ENCODE peak calls at places on chromosomes 2 and 18, in four cellular contexts. O, J, V and M are unnamed samples.

GRCh38 chr18:26765498-26765897 is 100.0 kb downstream of the AQP4 start:
- DNase-seq in O (no peak), J (no peak), V (no peak), M (no peak)

GRCh38 chr2:187873132-187873531 is 318.9 kb upstream of the TFPI start:
- DNase-seq in O (no peak), J (no peak), V (no peak), M (no peak)

GRCh38 chr2:119706196-119706595 is 27.2 kb downstream of the TMEM177 start:
- DNase-seq in O (no peak), J (no peak), V (no peak), M (no peak)

GRCh38 chr2:165637396-165637795 is 156.7 kb downstream of the GALNT3 start:
- DNase-seq in O (no peak), J (no peak), V (peak), M (no peak)

GRCh38 chr18:10689231-10689953 is 163.6 kb downstream of the NAPG start:
- DNase-seq in O (peak), J (no peak), V (peak), M (no peak)

GRCh38 chr2:166764216-166764615 is 124.1 kb upstream of the XIRP2 start:
- DNase-seq in O (no peak), J (no peak), V (no peak), M (no peak)

GRCh38 chr2:176643711-176644110 is 374.5 kb downstream of the MTX2 start:
- DNase-seq in O (peak), J (peak), V (no peak), M (no peak)

GRCh38 chr2:4408311-4408710 is 704.9 kb downstream of the DCDC2C start:
- DNase-seq in O (no peak), J (no peak), V (no peak), M (no peak)

GRCh38 chr2:102480796-102481195 is 7.8 kb downstream of the SLC9A4 start:
- DNase-seq in O (no peak), J (no peak), V (no peak), M (no peak)

GRCh38 chr2:17539596-17539992 is 902 bp upstream of the VSNL1 start:
- DNase-seq in O (peak), J (peak), V (peak), M (peak)

GRCh38 chr18:26057208-26057821 is 33.1 kb downstream of the SS18 start:
- DNase-seq in O (no peak), J (no peak), V (no peak), M (no peak)

GRCh38 chr2:234292205-234292954 is 204.5 kb downstream of the ARL4C start:
- DNase-seq in O (peak), J (no peak), V (no peak), M (peak)

GRCh38 chr2:75952173-75952572 is 241.5 kb upstream of the GCFC2 start:
- DNase-seq in O (no peak), J (no peak), V (no peak), M (no peak)

GRCh38 chr2:11123856-11124759 is 31.2 kb upstream of the SLC66A3 start:
- DNase-seq in O (peak), J (peak), V (peak), M (peak)

GRCh38 chr2:40168032-40168431 is 283.9 kb downstream of the SLC8A1 start:
- DNase-seq in O (peak), J (no peak), V (no peak), M (no peak)

GRCh38 chr2:96407041-96407918 is 71.7 kb downstream of the NCAPH start:
- DNase-seq in O (peak), J (peak), V (peak), M (peak)

GRCh38 chr2:64988420-64989125 is 626 bp upstream of the SLC1A4 start:
- DNase-seq in O (peak), J (peak), V (peak), M (peak)

DNA sequence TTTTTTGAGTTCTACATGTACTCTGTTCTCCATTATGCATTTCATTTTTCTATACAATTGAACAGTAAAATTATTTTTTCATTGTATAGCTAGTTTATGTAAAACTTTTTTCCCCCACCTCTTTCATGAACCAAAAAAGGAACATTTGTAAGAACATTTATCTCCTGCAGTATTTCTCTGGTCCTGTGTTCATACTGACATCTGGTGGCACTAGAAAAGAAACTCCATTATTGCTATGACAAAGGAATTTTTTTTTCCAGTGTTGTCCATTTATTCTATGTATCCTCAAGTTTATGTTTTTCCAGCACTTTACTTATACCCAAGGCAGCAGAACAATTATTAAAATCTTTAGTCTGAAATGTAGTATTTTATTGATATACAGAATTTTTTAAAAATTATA is 27.4 kb upstream of the CHAC2 start:
- DNase-seq in O (peak), J (no peak), V (peak), M (no peak)
- TF ChIP-seq CTCF in O (peak), J (no peak), V (peak), M (no peak)

DNA sequence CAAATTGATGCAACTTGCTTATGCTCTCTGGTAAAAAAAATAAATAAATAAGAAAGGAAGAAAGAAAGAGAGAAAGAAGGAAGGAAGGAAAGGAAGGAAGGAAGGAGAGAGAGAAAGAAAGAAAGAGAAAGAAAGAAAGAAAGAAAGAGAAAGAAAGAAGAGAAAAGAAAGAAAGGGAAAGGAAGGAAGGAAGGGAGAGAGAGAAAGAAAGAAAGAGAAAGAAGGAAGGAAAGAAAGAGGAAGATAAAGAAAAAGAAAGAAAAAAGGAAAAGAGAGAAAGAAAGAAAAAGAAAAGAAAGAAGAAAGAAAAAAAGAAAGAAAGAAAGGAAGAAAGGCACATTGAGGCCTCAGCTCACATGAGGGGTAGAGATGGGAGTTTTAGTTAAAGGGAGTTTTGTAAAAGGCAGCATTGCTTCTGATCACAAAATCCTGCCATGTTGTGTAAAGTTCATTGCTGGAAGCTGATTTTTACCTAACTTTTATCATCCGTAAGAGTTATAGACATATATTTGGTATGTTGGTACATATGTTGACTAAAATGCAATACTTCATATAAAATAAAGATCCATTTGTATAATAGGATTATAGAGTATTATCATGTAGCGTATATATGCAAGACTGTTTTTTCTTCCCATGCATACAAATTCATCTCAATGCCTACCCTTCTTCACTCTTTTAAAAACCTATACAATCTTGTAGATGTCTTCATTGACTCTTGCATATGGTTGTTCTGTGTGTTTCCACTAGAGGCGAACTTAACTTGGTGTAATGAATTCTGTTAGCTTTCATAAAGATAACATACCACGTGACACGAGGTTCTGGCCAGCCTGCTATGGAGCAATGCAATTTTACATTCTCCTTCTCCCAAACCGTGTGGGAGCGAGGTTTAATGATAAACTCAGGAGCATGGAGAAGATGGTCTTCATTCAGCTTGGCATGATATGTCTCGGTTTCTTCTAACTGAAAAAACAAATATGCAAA is 32.8 kb downstream of the MYOM1 start:
- DNase-seq in O (peak), J (no peak), V (peak), M (no peak)
- TF ChIP-seq CTCF in O (peak), J (no peak), V (peak), M (no peak)

GRCh38 chr2:13414907-13415306 is 698.2 kb downstream of the TRIB2 start:
- DNase-seq in O (no peak), J (no peak), V (no peak), M (no peak)

DNA sequence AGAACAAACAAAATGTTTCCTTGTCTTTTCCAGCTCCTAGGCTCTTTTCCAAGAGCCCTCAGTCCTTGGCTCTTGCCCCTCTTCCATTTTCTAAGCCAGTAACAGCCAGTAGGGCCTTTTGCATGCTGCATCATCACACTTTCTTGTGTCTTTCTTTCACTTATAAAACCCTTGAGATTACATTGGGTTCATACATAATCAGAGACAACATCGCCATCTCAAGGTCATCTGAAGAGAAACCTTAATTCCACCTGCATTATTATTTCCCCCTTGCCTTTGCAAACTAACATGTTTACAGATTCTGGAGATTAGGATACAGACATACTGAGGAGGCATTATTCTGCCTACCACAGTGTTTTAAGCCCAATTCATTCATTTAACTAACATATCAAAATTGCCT is 697.3 kb downstream of the TRIB2 start:
- DNase-seq in O (no peak), J (no peak), V (peak), M (no peak)
- TF ChIP-seq CTCF in O (no peak), J (no peak), V (no peak), M (no peak)

GRCh38 chr2:70959851-70960832 is 18.3 kb upstream of the ANKRD53 start:
- DNase-seq in O (no peak), J (no peak), V (no peak), M (peak)
- TF ChIP-seq CTCF in O (no peak), J (no peak), V (no peak), M (no peak)